ENCODE peak calls at places on chromosomes 2 and 18, in eight cellular contexts. M is breast epithelium, N is ovary, L is transverse colon, F is tibial nerve, P is IMR-90, U is testis, R is Peyer's patch. Q is an unnamed sample.

GRCh38 chr18:37328946-37329719 is 236.5 kb downstream of the CELF4 start:
- DNase-seq in M (no peak), N (no peak), L (no peak), F (no peak), P (no peak), U (no peak), R (no peak), Q (no peak)

GRCh38 chr2:22995576-22995975 is 389.4 kb upstream of the KLHL29 start:
- DNase-seq in M (no peak), N (no peak), L (no peak), F (no peak), P (no peak), U (no peak), R (no peak), Q (no peak)

GRCh38 chr18:67525328-67526110 is 9.0 kb upstream of the DSEL start:
- DNase-seq in M (peak), N (peak), L (peak), F (peak), P (peak), U (peak), R (no peak), Q (no peak)

GRCh38 chr18:13587937-13588336 is 138.4 kb downstream of the FAM210A start:
- DNase-seq in M (no peak), N (no peak), L (no peak), F (no peak), P (no peak), U (no peak), R (no peak), Q (no peak)

GRCh38 chr18:76209597-76209996 is 285.4 kb downstream of the ZNF516 start:
- DNase-seq in M (no peak), N (no peak), L (no peak), F (no peak), P (peak), U (no peak), R (no peak), Q (no peak)

GRCh38 chr2:105627530-105627929 is 117.2 kb upstream of the NCK2 start:
- DNase-seq in M (no peak), N (no peak), L (no peak), F (no peak), P (no peak), U (peak), R (no peak), Q (no peak)

GRCh38 chr2:167749641-167750040 is 497.8 kb downstream of the STK39 start:
- DNase-seq in M (no peak), N (no peak), L (no peak), F (no peak), P (no peak), U (no peak), R (no peak), Q (no peak)

GRCh38 chr2:33264766-33265165 is 211.7 kb upstream of the RASGRP3 start:
- DNase-seq in M (no peak), N (no peak), L (no peak), F (no peak), P (no peak), U (no peak), R (no peak), Q (no peak)

GRCh38 chr18:76686737-76687231 is 135.6 kb upstream of the ZNF236 start:
- DNase-seq in M (peak), N (peak), L (peak), F (peak), P (peak), U (peak), R (peak), Q (no peak)

GRCh38 chr2:167980436-167980835 is 267.0 kb downstream of the STK39 start:
- DNase-seq in M (no peak), N (no peak), L (no peak), F (no peak), P (no peak), U (no peak), R (no peak), Q (no peak)

GRCh38 chr18:61727241-61727640 is 165.6 kb downstream of the RNF152 start:
- DNase-seq in M (no peak), N (no peak), L (no peak), F (no peak), P (peak), U (no peak), R (no peak), Q (no peak)

GRCh38 chr18:45365835-45366234 is 249.4 kb upstream of the SLC14A2 start:
- DNase-seq in M (no peak), N (no peak), L (no peak), F (no peak), P (no peak), U (no peak), R (no peak), Q (no peak)

GRCh38 chr2:241868661-241869081 is 858 bp upstream of the RTP5 start:
- DNase-seq in M (no peak), N (no peak), L (no peak), F (no peak), P (no peak), U (no peak), R (no peak), Q (no peak)

GRCh38 chr2:21467910-21468309 is 344.1 kb downstream of the TDRD15 start:
- DNase-seq in M (no peak), N (no peak), L (no peak), F (no peak), P (peak), U (no peak), R (no peak), Q (no peak)

GRCh38 chr2:197307933-197308521 is 2.6 kb downstream of the ANKRD44 start:
- DNase-seq in M (no peak), N (no peak), L (peak), F (no peak), P (no peak), U (no peak), R (no peak), Q (no peak)

GRCh38 chr2:197306691-197307030 is 3.9 kb downstream of the ANKRD44 start:
- DNase-seq in M (peak), N (no peak), L (peak), F (no peak), P (no peak), U (no peak), R (no peak), Q (no peak)

GRCh38 chr2:197306024-197306690 is 4.4 kb downstream of the ANKRD44 start:
- DNase-seq in M (no peak), N (no peak), L (peak), F (no peak), P (no peak), U (no peak), R (no peak), Q (no peak)

GRCh38 chr2:197308635-197309368 is 1.8 kb downstream of the ANKRD44 start:
- DNase-seq in M (no peak), N (no peak), L (no peak), F (no peak), P (no peak), U (no peak), R (no peak), Q (no peak)

GRCh38 chr2:197307236-197307932 is 3.2 kb downstream of the ANKRD44 start:
- DNase-seq in M (no peak), N (no peak), L (no peak), F (no peak), P (no peak), U (no peak), R (no peak), Q (no peak)
- TF ChIP-seq CTCF in M (no peak), N (no peak), L (no peak), F (no peak), P (no peak), U (no peak), R (no peak), Q (peak)

GRCh38 chr2:199951023-199951422 is 4.3 kb downstream of the TYW5 start:
- DNase-seq in M (no peak), N (no peak), L (no peak), F (no peak), P (no peak), U (no peak), R (no peak), Q (no peak)

GRCh38 chr2:199958014-199958413 is 2.6 kb downstream of the MAIP1 start:
- DNase-seq in M (no peak), N (no peak), L (no peak), F (no peak), P (no peak), U (no peak), R (no peak), Q (no peak)

GRCh38 chr2:199955007-199955338 is 318 bp downstream of the TYW5 start:
- DNase-seq in M (no peak), N (no peak), L (no peak), F (no peak), P (no peak), U (no peak), R (no peak), Q (no peak)

GRCh38 chr2:199956062-199956380 is 639 bp downstream of the MAIP1 start:
- DNase-seq in M (no peak), N (no peak), L (no peak), F (no peak), P (no peak), U (no peak), R (no peak), Q (no peak)

GRCh38 chr2:199955339-199956061 is at the start of the genes MAIP1 and TYW5:
- DNase-seq in M (peak), N (peak), L (peak), F (peak), P (peak), U (peak), R (peak), Q (peak)
- TF ChIP-seq POLR2A in M (no peak), N (peak), L (peak), F (peak), P (peak), U (no peak), R (peak), Q (no peak)

DNA sequence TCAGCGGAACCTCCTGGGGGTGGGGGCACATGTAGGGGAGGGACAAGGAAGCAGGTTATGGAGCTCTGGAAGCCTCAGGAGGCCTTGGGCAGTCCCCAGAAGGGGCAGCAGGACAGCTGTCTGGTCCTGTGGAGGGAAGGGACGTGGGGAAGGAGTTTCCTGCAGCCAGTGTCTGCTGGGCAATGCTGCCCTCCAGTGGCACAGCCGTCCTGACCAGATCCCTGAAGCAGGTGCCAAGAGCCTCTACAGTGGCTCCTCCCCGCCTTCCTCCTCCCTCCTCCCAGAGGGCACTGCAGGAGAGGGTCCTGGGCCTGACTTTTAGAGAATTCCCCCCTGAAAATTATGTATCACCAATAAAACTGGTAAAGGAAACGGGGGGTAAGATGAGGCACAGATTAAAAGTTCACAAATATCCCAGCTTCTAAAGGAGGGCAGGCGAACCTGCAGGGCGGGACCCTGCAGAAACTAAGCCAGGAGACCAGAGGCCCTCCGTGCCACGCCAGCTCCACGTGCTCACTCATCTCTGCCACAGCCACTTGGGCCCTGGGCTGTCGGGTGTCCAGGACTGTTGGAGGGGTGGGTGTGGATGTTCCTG is 258.5 kb downstream of the TWIST2 start:
- DNase-seq in M (no peak), N (no peak), L (peak), F (no peak), P (peak), U (peak), R (peak), Q (no peak)
- TF ChIP-seq CTCF in M (no peak), N (no peak), L (peak), F (peak), P (peak), U (peak), R (peak), Q (peak)

DNA sequence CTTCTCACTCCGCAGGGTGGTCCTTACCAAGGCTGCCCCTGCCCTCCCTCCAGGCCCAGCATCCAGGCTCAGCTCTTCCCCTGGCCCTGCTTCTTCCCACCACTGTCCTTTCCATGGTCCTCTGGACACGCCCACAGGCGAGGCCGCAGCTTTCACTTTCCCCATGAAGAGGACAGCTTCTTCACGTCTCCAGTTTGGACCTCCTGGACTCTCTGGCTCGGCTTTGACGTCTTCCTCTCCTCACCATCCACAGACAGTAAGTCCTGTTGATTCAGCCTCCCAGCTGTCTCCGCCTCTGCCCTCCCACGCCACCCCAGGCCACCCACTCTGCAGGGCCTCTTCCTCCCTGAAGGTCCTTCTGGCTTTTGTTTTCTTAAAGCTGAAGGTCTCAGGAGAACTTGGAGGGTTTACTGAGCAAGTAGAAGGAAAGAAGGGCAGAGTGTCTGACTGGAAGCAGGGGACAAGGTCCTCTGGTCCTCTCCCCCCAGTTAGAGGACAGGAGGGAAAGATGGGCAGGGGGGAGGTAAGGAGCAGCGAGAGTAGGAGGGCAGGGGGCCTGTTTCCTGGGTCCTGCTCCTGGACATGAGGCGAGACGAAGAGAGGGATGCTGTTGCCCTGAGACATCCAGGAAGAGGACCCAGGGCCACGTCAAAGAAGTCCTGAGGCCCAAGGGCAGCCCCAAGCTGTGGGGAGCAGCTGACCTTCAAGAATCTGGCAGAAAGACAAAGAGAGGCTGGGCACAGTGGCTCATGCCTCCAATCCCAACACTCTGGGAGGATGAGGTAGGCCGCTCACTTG is 24.7 kb upstream of the NMUR1 start:
- DNase-seq in M (no peak), N (peak), L (peak), F (peak), P (peak), U (peak), R (peak), Q (peak)
- TF ChIP-seq POLR2A in M (no peak), N (no peak), L (no peak), F (no peak), P (no peak), U (no peak), R (no peak), Q (no peak)

GRCh38 chr2:65070172-65070830 is 14.1 kb downstream of the CEP68 start:
- DNase-seq in M (peak), N (no peak), L (peak), F (no peak), P (peak), U (peak), R (peak), Q (no peak)
- TF ChIP-seq CTCF in M (peak), N (peak), L (peak), F (no peak), P (peak), U (peak), R (peak), Q (no peak)